ENCODE peak calls at places on chromosome 10, in six cellular contexts. T, O, S, N, H and E are unnamed samples.

GRCh38 chr10:79143879-79144278 is 75.1 kb downstream of the ZMIZ1 start:
- DNase-seq in N (no peak), O (no peak), S (no peak), H (no peak), T (no peak), E (no peak)

GRCh38 chr10:119346063-119346835 is 138.9 kb downstream of the GRK5 start:
- DNase-seq in T (no peak), H (no peak), N (no peak), O (no peak), S (peak), E (no peak)

GRCh38 chr10:43202657-43203490 is 64.0 kb downstream of the RASGEF1A start:
- DNase-seq in H (no peak), T (no peak), O (no peak), N (no peak), S (peak), E (no peak)

GRCh38 chr10:132111121-132111731 is 45.5 kb downstream of the JAKMIP3 start:
- DNase-seq in O (no peak), H (no peak), N (no peak), S (no peak), T (no peak), E (no peak)

GRCh38 chr10:113454341-113455061 is 98.4 kb upstream of the HABP2 start:
- DNase-seq in N (peak), T (peak), S (peak), O (peak), H (peak), E (no peak)

GRCh38 chr10:33216661-33217427 is 117.6 kb downstream of the NRP1 start:
- DNase-seq in S (no peak), H (peak), T (peak), O (no peak), N (no peak), E (peak)

GRCh38 chr10:86230538-86231180 is 135.9 kb downstream of the GRID1 start:
- DNase-seq in H (no peak), T (no peak), O (no peak), N (no peak), S (no peak), E (no peak)

GRCh38 chr10:72334196-72334831 is 20.4 kb downstream of the DNAJB12 start:
- DNase-seq in H (peak), O (no peak), T (peak), S (peak), N (peak), E (no peak)

GRCh38 chr10:69874464-69874863 is 72.8 kb downstream of the COL13A1 start:
- DNase-seq in H (peak), S (peak), T (peak), N (no peak), O (no peak), E (no peak)

GRCh38 chr10:15473401-15473777 is 102.3 kb upstream of the FAM171A1 start:
- DNase-seq in O (no peak), N (no peak), T (no peak), S (no peak), H (no peak), E (no peak)

GRCh38 chr10:15476337-15476736 is 105.2 kb upstream of the FAM171A1 start:
- DNase-seq in H (no peak), S (no peak), T (no peak), N (no peak), O (no peak), E (no peak)

GRCh38 chr10:15472431-15473400 is 101.6 kb upstream of the FAM171A1 start:
- DNase-seq in T (peak), H (peak), O (no peak), S (peak), N (no peak), E (no peak)

GRCh38 chr10:15472008-15472407 is 100.9 kb upstream of the FAM171A1 start:
- DNase-seq in T (no peak), O (no peak), S (no peak), H (no peak), N (no peak), E (no peak)

DNA sequence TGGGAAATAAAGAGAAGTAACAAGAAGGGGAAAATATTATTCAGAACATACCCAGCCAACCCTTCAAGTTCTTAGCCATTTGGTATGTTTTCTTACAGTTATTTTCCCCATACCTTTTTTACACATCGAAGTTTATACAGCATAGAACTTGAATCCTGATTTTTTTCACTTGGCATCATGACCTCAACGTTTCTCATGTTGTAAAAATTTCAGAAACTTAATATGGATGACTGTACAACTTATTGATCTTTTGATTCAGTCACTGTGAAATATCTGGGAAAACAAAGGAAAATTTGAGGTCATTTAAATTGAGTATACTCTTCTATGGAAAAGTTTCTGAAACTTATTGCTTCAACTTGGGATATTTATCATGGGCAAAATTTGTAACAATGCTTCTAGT is 103.6 kb upstream of the FAM171A1 start:
- DNase-seq in N (no peak), S (no peak), T (no peak), O (no peak), H (no peak), E (no peak)
- H3K27ac ChIP-seq in N (no peak), S (no peak), T (no peak), O (no peak), H (no peak), E (no peak)

GRCh38 chr10:94192974-94193373 is 169.8 kb downstream of the NOC3L start:
- DNase-seq in O (no peak), N (no peak), H (no peak), T (peak), S (no peak), E (no peak)
- H3K27ac ChIP-seq in O (no peak), N (no peak), H (no peak), T (peak), S (no peak), E (no peak)

GRCh38 chr10:21600804-21601512 is 66.9 kb downstream of the MLLT10 start:
- DNase-seq in O (no peak), T (no peak), H (peak), S (no peak), N (no peak), E (peak)
- H3K27ac ChIP-seq in O (no peak), T (no peak), H (no peak), S (no peak), N (no peak), E (peak)

GRCh38 chr10:103637855-103638561 is 144.5 kb downstream of the NEURL1 start:
- DNase-seq in N (no peak), H (peak), S (peak), T (peak), O (no peak), E (no peak)
- H3K27ac ChIP-seq in N (peak), H (peak), S (peak), T (no peak), O (no peak), E (no peak)

GRCh38 chr10:49056356-49056755 is 59.0 kb downstream of the VSTM4 start:
- DNase-seq in O (no peak), T (no peak), S (no peak), H (peak), N (no peak), E (no peak)
- H3K27ac ChIP-seq in O (no peak), T (no peak), S (no peak), H (no peak), N (no peak), E (no peak)

GRCh38 chr10:133324857-133325260 is 11.8 kb downstream of the CALY start:
- DNase-seq in O (no peak), S (no peak), N (no peak), T (no peak), H (no peak), E (no peak)
- H3K27ac ChIP-seq in O (no peak), S (no peak), N (no peak), T (no peak), H (no peak), E (no peak)

DNA sequence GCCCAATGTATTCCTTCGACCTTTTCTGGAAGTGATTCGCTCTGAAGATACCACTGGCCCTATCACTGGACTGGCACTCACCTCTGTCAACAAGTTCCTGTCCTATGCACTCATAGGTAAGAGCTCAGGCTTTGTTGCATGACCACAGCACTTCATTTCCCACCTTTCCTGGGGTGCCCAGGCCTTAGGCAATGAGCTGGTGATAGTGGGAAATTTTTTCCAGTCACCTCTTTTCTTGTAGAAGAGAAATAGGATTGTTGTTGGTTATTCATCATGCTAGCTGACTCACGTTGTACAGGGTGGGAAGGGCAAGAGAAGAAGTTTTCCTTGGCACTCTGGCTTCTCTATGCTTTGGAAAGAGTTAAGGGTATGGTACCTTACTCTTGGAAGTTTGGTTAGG is 51.4 kb upstream of the NFKB2 start:
- DNase-seq in O (no peak), N (no peak), S (no peak), T (peak), H (peak), E (peak)
- H3K27ac ChIP-seq in O (no peak), N (no peak), S (no peak), T (peak), H (no peak), E (peak)

DNA sequence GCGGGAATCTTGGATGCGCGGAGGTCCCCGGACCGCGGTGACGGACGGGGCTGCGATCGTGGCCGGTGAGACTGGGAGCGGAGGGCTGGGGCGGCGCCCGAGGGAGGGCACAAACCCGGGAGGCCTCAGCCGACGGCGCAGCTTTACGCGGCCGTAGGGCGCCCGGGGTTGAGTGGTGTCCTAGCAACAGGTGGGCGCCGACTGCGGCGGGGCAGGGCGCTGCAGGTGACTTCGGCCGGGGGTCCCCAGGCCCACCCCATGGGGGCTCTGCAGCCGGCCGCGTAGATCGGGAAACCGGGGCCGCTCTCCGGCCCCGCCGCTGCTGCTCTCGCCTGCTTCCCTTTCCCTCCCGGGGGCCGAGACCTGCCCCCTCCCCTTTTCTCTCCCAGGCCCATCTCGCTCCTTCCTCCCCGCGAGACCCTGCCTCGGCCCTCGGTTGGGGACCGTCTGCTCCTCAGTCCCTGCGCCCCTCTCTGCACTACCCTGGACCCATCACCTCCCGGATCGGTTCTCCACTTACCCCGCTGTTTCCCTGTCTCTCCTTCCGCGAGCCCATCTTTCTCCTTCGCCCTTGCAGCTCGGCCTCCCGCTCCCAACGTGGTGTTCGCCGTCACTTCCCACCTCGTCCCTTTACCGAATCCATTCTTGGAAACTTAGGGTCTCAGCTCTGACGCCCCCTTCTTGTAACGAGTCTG is 18.4 kb upstream of the ACBD5 start:
- DNase-seq in N (no peak), T (no peak), H (no peak), S (no peak), O (no peak), E (no peak)
- H3K27ac ChIP-seq in N (no peak), T (no peak), H (no peak), S (no peak), O (no peak), E (no peak)

DNA sequence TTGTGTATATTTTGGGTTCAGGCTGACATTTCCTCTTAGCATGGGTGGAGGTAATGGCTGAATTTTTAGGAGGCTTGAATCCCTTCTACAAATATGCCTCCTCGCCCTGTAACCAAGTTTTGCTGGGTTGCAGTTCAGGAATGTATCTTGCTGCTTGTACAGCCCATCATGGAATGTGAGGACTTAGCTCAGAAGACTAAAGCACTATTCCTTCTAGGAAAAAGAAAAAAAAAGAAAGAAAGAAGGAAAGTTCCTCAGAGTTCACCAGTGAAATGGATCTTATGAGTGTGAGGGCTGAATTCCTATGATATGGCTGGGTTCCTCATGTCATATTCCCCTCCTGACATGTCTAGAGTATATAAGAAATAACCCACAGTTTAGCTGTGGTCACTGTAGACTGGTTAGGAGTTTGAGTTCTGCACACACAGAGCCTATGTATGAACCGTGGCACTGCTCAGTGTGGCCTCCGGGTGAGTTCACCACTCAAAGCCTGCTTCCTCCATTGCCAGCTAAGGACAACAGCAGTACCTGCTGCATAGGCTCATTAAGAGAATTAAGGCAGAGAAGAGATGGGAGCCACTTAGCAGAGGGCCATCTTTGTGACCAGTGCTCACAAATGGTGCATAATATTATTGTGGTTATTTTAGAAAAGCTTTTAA is 114.0 kb downstream of the TACC2 start:
- DNase-seq in S (no peak), N (no peak), O (no peak), T (no peak), H (peak), E (no peak)
- H3K27ac ChIP-seq in S (no peak), N (no peak), O (no peak), T (no peak), H (no peak), E (peak)

GRCh38 chr10:24209946-24210491 is 1.1 kb downstream of the KIAA1217 start:
- DNase-seq in S (no peak), T (peak), N (no peak), H (peak), O (no peak), E (peak)
- H3K27ac ChIP-seq in S (peak), T (peak), N (peak), H (no peak), O (no peak), E (peak)